ENCODE peak calls at places on chromosomes 3 and 15, in eight cellular contexts. Z is IMR-90, X is upper lobe of left lung, A is HFF-Myc, J is choroid plexus epithelial cell, U is mammary epithelial cell, L is fibroblast of lung, R is heart right ventricle. M is an unnamed sample.

GRCh38 chr15:64151727-64152506 is at the start of gene SNX22:
- DNase-seq in Z (no peak), X (peak), A (no peak), J (no peak), U (no peak), L (no peak), R (no peak), M (no peak)

GRCh38 chr3:37905987-37906674 is 44.5 kb downstream of the CTDSPL start:
- DNase-seq in Z (peak), X (no peak), A (peak), J (peak), U (no peak), L (peak), R (no peak), M (no peak)

GRCh38 chr3:117483839-117484238 is 774.3 kb downstream of the TUSC7 start:
- DNase-seq in Z (no peak), X (no peak), A (no peak), J (no peak), U (no peak), L (no peak), R (no peak), M (no peak)

GRCh38 chr3:107518050-107518449 is 4.7 kb upstream of the BBX start:
- DNase-seq in Z (no peak), X (no peak), A (no peak), J (no peak), U (no peak), L (no peak), R (no peak), M (no peak)

GRCh38 chr15:100930306-100930848 is 11.2 kb downstream of the LRRK1 start:
- DNase-seq in Z (no peak), X (no peak), A (no peak), J (no peak), U (no peak), L (no peak), R (no peak), M (no peak)

GRCh38 chr15:93091465-93091864 is 2.5 kb upstream of the RGMA start:
- DNase-seq in Z (no peak), X (no peak), A (no peak), J (no peak), U (no peak), L (no peak), R (no peak), M (no peak)

GRCh38 chr15:39404767-39405173 is 176.1 kb upstream of the THBS1 start:
- DNase-seq in Z (peak), X (no peak), A (peak), J (peak), U (peak), L (peak), R (no peak), M (no peak)

GRCh38 chr3:59106085-59106629 is 56.3 kb upstream of the CFAP20DC start:
- DNase-seq in Z (no peak), X (no peak), A (no peak), J (no peak), U (no peak), L (no peak), R (no peak), M (no peak)

GRCh38 chr3:195715583-195716266 is 5.1 kb upstream of the MUC20 start:
- DNase-seq in Z (peak), X (no peak), A (no peak), J (no peak), U (peak), L (peak), R (no peak), M (no peak)

GRCh38 chr3:50351318-50351687 is 641 bp downstream of the CYB561D2 start:
- DNase-seq in Z (no peak), X (peak), A (no peak), J (no peak), U (no peak), L (no peak), R (no peak), M (no peak)

GRCh38 chr3:126197854-126198584 is 17.6 kb upstream of the ALDH1L1 start:
- DNase-seq in Z (peak), X (no peak), A (peak), J (peak), U (peak), L (peak), R (peak), M (peak)

GRCh38 chr15:92801412-92801773 is 98.7 kb upstream of the CHD2 start:
- DNase-seq in Z (peak), X (no peak), A (peak), J (peak), U (peak), L (peak), R (no peak), M (no peak)

GRCh38 chr15:85702321-85703230 is 92.1 kb downstream of the KLHL25 start:
- DNase-seq in Z (peak), X (no peak), A (no peak), J (peak), U (no peak), L (peak), R (no peak), M (no peak)

GRCh38 chr15:99452728-99453643 is 112.8 kb upstream of the MEF2A start:
- DNase-seq in Z (peak), X (peak), A (no peak), J (peak), U (no peak), L (peak), R (peak), M (peak)

GRCh38 chr3:154018100-154018696 is 103.0 kb upstream of the ARHGEF26 start:
- DNase-seq in Z (peak), X (no peak), A (peak), J (peak), U (no peak), L (peak), R (no peak), M (peak)

GRCh38 chr15:32870240-32871033 is 152.6 kb downstream of the GREM1 start:
- DNase-seq in Z (peak), X (no peak), A (peak), J (peak), U (no peak), L (peak), R (no peak), M (peak)

GRCh38 chr3:99012051-99012450 is 110.6 kb upstream of the DCBLD2 start:
- DNase-seq in Z (peak), X (no peak), A (no peak), J (peak), U (no peak), L (peak), R (no peak), M (peak)

GRCh38 chr15:67745059-67745993 is 80.0 kb upstream of the SKOR1 start:
- DNase-seq in Z (peak), X (no peak), A (no peak), J (peak), U (peak), L (peak), R (no peak), M (no peak)

GRCh38 chr3:27467545-27467944 is 16.6 kb downstream of the SLC4A7 start:
- DNase-seq in Z (peak), X (no peak), A (peak), J (peak), U (peak), L (peak), R (no peak), M (no peak)

GRCh38 chr15:84721381-84721780 is 5.4 kb upstream of the SEC11A start:
- DNase-seq in Z (no peak), X (no peak), A (no peak), J (no peak), U (no peak), L (no peak), R (no peak), M (no peak)

GRCh38 chr15:61032600-61033286 is 196.4 kb downstream of the RORA start:
- DNase-seq in Z (no peak), X (no peak), A (no peak), J (no peak), U (no peak), L (no peak), R (no peak), M (no peak)

GRCh38 chr3:23686535-23686934 is 119.2 kb upstream of the UBE2E1 start:
- DNase-seq in Z (no peak), X (no peak), A (no peak), J (no peak), U (no peak), L (no peak), R (no peak), M (no peak)

GRCh38 chr3:52305926-52306325 is 10.2 kb upstream of the DNAH1 start:
- DNase-seq in Z (no peak), X (no peak), A (no peak), J (no peak), U (no peak), L (no peak), R (no peak), M (no peak)

GRCh38 chr15:74303741-74304309 is 63.6 kb downstream of the CYP11A1 start:
- DNase-seq in Z (no peak), X (no peak), A (no peak), J (no peak), U (no peak), L (no peak), R (no peak), M (no peak)

GRCh38 chr15:41832875-41833274 is 5.0 kb downstream of the JMJD7 start:
- DNase-seq in Z (no peak), X (no peak), A (no peak), J (no peak), U (peak), L (no peak), R (no peak), M (no peak)

GRCh38 chr3:61926913-61927312 is 365.5 kb downstream of the PTPRG start:
- DNase-seq in Z (peak), X (no peak), A (no peak), J (peak), U (peak), L (peak), R (no peak), M (no peak)

GRCh38 chr3:118938183-118938961 is 96.3 kb downstream of the IGSF11 start:
- DNase-seq in Z (peak), X (no peak), A (no peak), J (peak), U (peak), L (peak), R (no peak), M (no peak)

GRCh38 chr3:8778475-8778874 is 9.1 kb upstream of the OXTR start:
- DNase-seq in Z (peak), X (no peak), A (no peak), J (no peak), U (peak), L (no peak), R (no peak), M (no peak)

GRCh38 chr15:28080386-28080785 is 18.7 kb downstream of the OCA2 start:
- DNase-seq in Z (no peak), X (no peak), A (no peak), J (no peak), U (no peak), L (no peak), R (no peak), M (no peak)

GRCh38 chr15:75027551-75027950 is 4.2 kb downstream of the PPCDC start:
- DNase-seq in Z (no peak), X (no peak), A (no peak), J (no peak), U (no peak), L (no peak), R (no peak), M (no peak)

GRCh38 chr3:123559040-123559861 is 25.6 kb downstream of the HACD2 start:
- DNase-seq in Z (peak), X (no peak), A (peak), J (peak), U (peak), L (peak), R (no peak), M (no peak)

GRCh38 chr15:32838820-32839219 is 121.0 kb downstream of the GREM1 start:
- DNase-seq in Z (peak), X (no peak), A (no peak), J (no peak), U (no peak), L (peak), R (no peak), M (no peak)

GRCh38 chr3:123113889-123114450 is 47.1 kb downstream of the PDIA5 start:
- DNase-seq in Z (no peak), X (no peak), A (no peak), J (peak), U (no peak), L (no peak), R (no peak), M (no peak)

GRCh38 chr3:196322-197153 is at the start of gene CHL1:
- DNase-seq in Z (no peak), X (peak), A (no peak), J (no peak), U (no peak), L (peak), R (no peak), M (no peak)

GRCh38 chr3:169686874-169687273 is 23.4 kb upstream of the MECOM start:
- DNase-seq in Z (no peak), X (no peak), A (no peak), J (no peak), U (no peak), L (no peak), R (no peak), M (no peak)

GRCh38 chr3:99856437-99857220 is 39.0 kb downstream of the CMSS1 start:
- DNase-seq in Z (peak), X (no peak), A (no peak), J (no peak), U (no peak), L (no peak), R (no peak), M (no peak)

GRCh38 chr3:142228964-142229363 is 3.6 kb upstream of the GK5 start:
- DNase-seq in Z (no peak), X (no peak), A (no peak), J (no peak), U (no peak), L (no peak), R (no peak), M (no peak)

GRCh38 chr3:142225885-142226215 is 465 bp upstream of the GK5 start:
- DNase-seq in Z (no peak), X (no peak), A (no peak), J (no peak), U (no peak), L (no peak), R (no peak), M (no peak)

GRCh38 chr3:142224482-142225072 is 808 bp downstream of the GK5 start:
- DNase-seq in Z (no peak), X (no peak), A (no peak), J (peak), U (no peak), L (peak), R (no peak), M (no peak)

GRCh38 chr3:142223282-142223681 is 2.1 kb downstream of the GK5 start:
- DNase-seq in Z (no peak), X (no peak), A (no peak), J (no peak), U (no peak), L (no peak), R (no peak), M (no peak)

GRCh38 chr3:142226474-142226873 is 1.1 kb upstream of the GK5 start:
- DNase-seq in Z (no peak), X (no peak), A (no peak), J (peak), U (no peak), L (no peak), R (no peak), M (no peak)
- TF ChIP-seq CTCF in Z (peak), X (no peak), A (no peak), J (peak), U (no peak), L (peak), R (no peak), M (peak)

DNA sequence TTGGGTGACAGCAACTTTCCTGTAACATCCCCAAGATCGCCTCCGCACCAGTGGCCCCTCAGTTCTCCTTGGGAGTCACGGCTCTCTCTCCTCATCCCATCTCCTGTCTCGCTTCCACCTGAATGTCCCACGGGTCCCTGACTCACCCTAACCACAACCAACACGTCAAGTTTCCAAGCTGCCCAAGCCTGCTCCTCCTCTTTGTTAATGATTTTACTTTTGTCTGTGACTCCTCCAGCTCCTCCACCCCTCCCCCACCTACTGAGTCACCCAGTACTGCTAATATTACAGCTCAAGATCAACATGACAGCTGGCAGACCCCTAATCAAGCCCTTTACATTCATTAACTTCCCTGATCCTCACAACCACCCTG is 39.3 kb downstream of the BDH1 start:
- DNase-seq in Z (peak), X (no peak), A (no peak), J (peak), U (peak), L (peak), R (no peak), M (no peak)
- H3K4me3 ChIP-seq in Z (no peak), X (no peak), A (no peak), J (no peak), U (no peak), L (no peak), R (no peak), M (no peak)

GRCh38 chr3:43161684-43162512 is 56.0 kb upstream of the POMGNT2 start:
- DNase-seq in Z (peak), X (no peak), A (no peak), J (peak), U (no peak), L (peak), R (no peak), M (no peak)
- TF ChIP-seq CTCF in Z (peak), X (peak), A (no peak), J (peak), U (peak), L (peak), R (peak), M (peak)

GRCh38 chr3:128050597-128050996 is 1.6 kb upstream of the SEC61A1 start:
- DNase-seq in Z (peak), X (no peak), A (no peak), J (no peak), U (peak), L (no peak), R (no peak), M (no peak)
- H3K4me3 ChIP-seq in Z (no peak), X (no peak), A (no peak), J (no peak), U (no peak), L (no peak), R (no peak), M (no peak)

M was measured in GM12864.